ENCODE peak calls at places on chromosome 11, in eight cellular contexts. X, I, U, C, P, S, F and W are unnamed samples.
A peak's percentile ranks its signal among the peaks of the same experiment; 100 is the strongest.

GRCh38 chr11:31788066-31788465 is 23.1 kb downstream of the PAX6 start:
- DNase-seq in X (no peak), C (no peak), U (no peak), S (no peak), I (no peak), F (no peak), P (no peak), W (no peak)

GRCh38 chr11:119094816-119095065 is 6.9 kb downstream of the DPAGT1 start:
- DNase-seq in C (peak; percentile 77), I (no peak), F (no peak), S (no peak), P (peak; percentile 76), X (peak; percentile 78), U (peak; percentile 44), W (peak; percentile 82)

GRCh38 chr11:70024036-70024772 is 53.9 kb upstream of the ANO1 start:
- DNase-seq in S (no peak), I (no peak), C (no peak), X (no peak), P (no peak), F (no peak), U (no peak), W (no peak)

GRCh38 chr11:73055655-73056354 is 86.3 kb downstream of the FCHSD2 start:
- DNase-seq in U (no peak), C (no peak), F (no peak), I (no peak), P (no peak), S (no peak), X (no peak), W (no peak)

GRCh38 chr11:83648610-83649467 is 362.7 kb upstream of the CCDC90B start:
- DNase-seq in C (no peak), I (no peak), P (no peak), S (no peak), X (no peak), F (no peak), U (peak; percentile 65), W (no peak)

GRCh38 chr11:112564228-112564955 is 303.7 kb upstream of the PLET1 start:
- DNase-seq in X (peak; percentile 40), C (peak; percentile 42), I (no peak), S (peak; percentile 17), P (no peak), U (no peak), F (no peak), W (peak; percentile 32)

GRCh38 chr11:126874831-126875230 is 125.7 kb downstream of the KIRREL3 start:
- DNase-seq in S (no peak), P (no peak), I (no peak), X (no peak), C (no peak), U (no peak), F (no peak), W (no peak)

GRCh38 chr11:126083829-126084607 is 21.4 kb upstream of the CDON start:
- DNase-seq in I (no peak), S (no peak), X (no peak), P (peak; percentile 89), F (no peak), C (no peak), U (no peak), W (no peak)

GRCh38 chr11:57764527-57764926 is 2.9 kb downstream of the CTNND1 start:
- DNase-seq in F (no peak), U (no peak), C (no peak), X (no peak), P (no peak), I (no peak), S (no peak), W (no peak)

GRCh38 chr11:114354076-114354475 is 46.2 kb downstream of the C11orf71 start:
- DNase-seq in X (peak; percentile 92), I (no peak), S (peak; percentile 11), F (no peak), U (peak; percentile 94), C (no peak), P (no peak), W (peak; percentile 51)

GRCh38 chr11:66272600-66272999 is 4.2 kb downstream of the RAB1B start:
- DNase-seq in P (no peak), C (no peak), S (no peak), U (no peak), I (no peak), X (no peak), F (no peak), W (no peak)

GRCh38 chr11:2737226-2737590 is 37.4 kb upstream of the KCNQ1OT1 start:
- DNase-seq in S (peak; percentile 54), P (no peak), C (no peak), F (no peak), X (peak; percentile 22), U (no peak), I (no peak), W (no peak)

GRCh38 chr11:78080818-78081495 is 1.3 kb upstream of the NDUFC2 start:
- DNase-seq in X (peak; percentile 88), C (no peak), I (no peak), F (no peak), S (no peak), U (no peak), P (no peak), W (no peak)

GRCh38 chr11:31445621-31446020 is 63.8 kb downstream of the IMMP1L start:
- DNase-seq in I (no peak), X (peak; percentile 8), P (no peak), C (no peak), S (no peak), U (peak; percentile 28), F (no peak), W (no peak)

GRCh38 chr11:46367244-46367915 is 14.1 kb upstream of the MDK start:
- DNase-seq in U (no peak), P (peak; percentile 40), I (peak; percentile 78), F (no peak), S (no peak), X (peak; percentile 69), C (peak; percentile 20), W (peak; percentile 85)

GRCh38 chr11:84899740-84900139 is 727.4 kb downstream of the DLG2 start:
- DNase-seq in C (no peak), X (peak; percentile 72), S (no peak), P (no peak), U (peak; percentile 19), F (no peak), I (no peak), W (no peak)

GRCh38 chr11:35781342-35782171 is 119.0 kb downstream of the TRIM44 start:
- DNase-seq in U (peak; percentile 60), F (no peak), I (no peak), P (no peak), X (peak; percentile 79), S (no peak), C (no peak), W (peak; percentile 64)